ENCODE peak calls at places on chromosome 18, in seven cellular contexts. B, N, W, P, O, V and T are unnamed samples. For H3K4me1, the result is how much of the 10 kb centered on the place peaks cover.

GRCh38 chr18:44098551-44099098 is 582.1 kb upstream of the SETBP1 start:
- DNase-seq in O (peak), N (no peak), W (peak), V (no peak), P (no peak), B (no peak), T (no peak)

GRCh38 chr18:8841781-8842485 is 136.6 kb downstream of the MTCL1 start:
- DNase-seq in O (peak), N (no peak), P (no peak), V (no peak), B (no peak), W (peak), T (no peak)

GRCh38 chr18:60372598-60372997 is at the start of gene MC4R:
- DNase-seq in P (no peak), V (no peak), W (peak), B (no peak), N (peak), O (peak), T (no peak)

GRCh38 chr18:24212939-24213338 is 74.1 kb downstream of the CABYR start:
- DNase-seq in N (no peak), P (no peak), O (peak), V (no peak), B (no peak), W (peak), T (no peak)

GRCh38 chr18:31658670-31659573 is 25.5 kb downstream of the B4GALT6 start:
- DNase-seq in P (no peak), V (no peak), N (no peak), W (no peak), O (no peak), B (no peak), T (no peak)

GRCh38 chr18:12599543-12599942 is 58.4 kb downstream of the SPIRE1 start:
- DNase-seq in N (no peak), B (no peak), V (no peak), O (peak), P (no peak), W (no peak), T (no peak)

GRCh38 chr18:21123290-21123926 is 11.8 kb upstream of the ROCK1 start:
- DNase-seq in N (no peak), B (no peak), V (no peak), W (no peak), O (no peak), P (no peak), T (no peak)

GRCh38 chr18:62717059-62717849 is 1.9 kb downstream of the PHLPP1 start:
- DNase-seq in N (no peak), B (no peak), O (peak), W (peak), P (no peak), V (peak), T (no peak)

GRCh38 chr18:40313030-40313642 is 1641.9 kb upstream of the PIK3C3 start:
- DNase-seq in V (no peak), P (no peak), O (no peak), N (no peak), W (no peak), B (no peak), T (no peak)

GRCh38 chr18:51569153-51569552 is 371.7 kb upstream of the MEX3C start:
- DNase-seq in P (no peak), W (no peak), O (no peak), B (no peak), N (no peak), V (no peak), T (no peak)

GRCh38 chr18:984004-984403 is 79.3 kb downstream of the ADCYAP1 start:
- DNase-seq in N (no peak), O (no peak), V (no peak), W (no peak), P (no peak), B (no peak), T (no peak)

GRCh38 chr18:25230658-25231326 is 121.2 kb downstream of the ZNF521 start:
- DNase-seq in V (peak), P (peak), O (peak), B (no peak), W (peak), N (peak), T (no peak)

GRCh38 chr18:55582325-55582724 is 5.7 kb downstream of the TCF4 start:
- DNase-seq in P (no peak), V (no peak), N (no peak), B (no peak), O (no peak), W (no peak), T (no peak)

GRCh38 chr18:7846315-7846714 is 279.2 kb downstream of the PTPRM start:
- DNase-seq in V (no peak), W (no peak), B (no peak), O (no peak), P (no peak), N (no peak), T (no peak)

GRCh38 chr18:5895300-5895885 is at the start of gene TMEM200C:
- DNase-seq in N (no peak), V (peak), W (peak), B (peak), O (peak), P (no peak), T (peak)

GRCh38 chr18:10822457-10822856 is 296.6 kb downstream of the NAPG start:
- DNase-seq in V (no peak), W (no peak), O (no peak), N (no peak), B (no peak), P (no peak), T (no peak)

DNA sequence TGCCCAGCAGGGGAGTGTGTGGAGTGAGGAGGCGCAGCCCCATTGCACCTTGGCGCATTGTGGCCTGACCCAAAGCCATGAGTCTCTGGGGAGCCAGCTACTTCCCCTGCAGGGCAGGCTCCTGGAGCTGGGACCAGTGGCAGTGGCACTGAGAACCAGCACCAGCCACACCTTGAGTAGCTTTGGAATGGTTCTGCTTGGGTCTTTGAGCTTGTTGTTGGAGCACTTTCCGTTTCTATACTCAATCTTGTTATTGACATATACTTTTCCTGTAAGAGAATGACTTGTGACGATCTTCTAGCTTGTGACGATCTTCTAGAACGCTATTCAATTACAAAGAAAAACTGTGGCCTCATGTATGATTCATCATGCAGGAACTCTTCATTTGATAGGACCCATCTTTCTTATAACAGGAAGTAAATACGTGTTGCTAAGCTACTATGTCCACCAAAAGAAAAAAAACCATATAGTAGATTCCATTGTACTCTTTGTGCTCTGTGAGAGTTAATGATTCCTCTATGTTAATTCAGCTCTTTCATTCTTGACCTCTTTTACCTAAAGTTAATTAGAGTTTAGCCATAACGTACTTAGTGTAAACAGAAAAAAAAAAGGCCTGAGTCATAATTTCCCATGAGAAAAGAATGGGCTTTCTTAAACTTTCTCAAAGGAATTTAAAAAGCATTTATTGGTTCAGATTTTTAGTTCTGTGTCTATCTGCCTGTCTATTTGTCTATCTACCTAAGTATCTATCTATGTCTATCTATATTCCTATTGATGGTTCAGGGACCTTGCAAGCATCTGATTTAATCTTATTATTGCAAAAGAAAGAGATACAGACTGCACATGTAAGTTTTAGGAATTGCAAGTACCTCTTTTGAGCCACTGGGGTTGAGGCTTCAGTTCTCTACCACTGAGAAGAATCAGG is 113.2 kb downstream of the GATA6 start:
- DNase-seq in N (no peak), O (peak), B (no peak), W (peak), V (no peak), P (no peak), T (no peak)
- H3K4me1 ChIP-seq in N (under half), O (under half), B (under half), W (under half), V (under half), P (under half), T (under half)

DNA sequence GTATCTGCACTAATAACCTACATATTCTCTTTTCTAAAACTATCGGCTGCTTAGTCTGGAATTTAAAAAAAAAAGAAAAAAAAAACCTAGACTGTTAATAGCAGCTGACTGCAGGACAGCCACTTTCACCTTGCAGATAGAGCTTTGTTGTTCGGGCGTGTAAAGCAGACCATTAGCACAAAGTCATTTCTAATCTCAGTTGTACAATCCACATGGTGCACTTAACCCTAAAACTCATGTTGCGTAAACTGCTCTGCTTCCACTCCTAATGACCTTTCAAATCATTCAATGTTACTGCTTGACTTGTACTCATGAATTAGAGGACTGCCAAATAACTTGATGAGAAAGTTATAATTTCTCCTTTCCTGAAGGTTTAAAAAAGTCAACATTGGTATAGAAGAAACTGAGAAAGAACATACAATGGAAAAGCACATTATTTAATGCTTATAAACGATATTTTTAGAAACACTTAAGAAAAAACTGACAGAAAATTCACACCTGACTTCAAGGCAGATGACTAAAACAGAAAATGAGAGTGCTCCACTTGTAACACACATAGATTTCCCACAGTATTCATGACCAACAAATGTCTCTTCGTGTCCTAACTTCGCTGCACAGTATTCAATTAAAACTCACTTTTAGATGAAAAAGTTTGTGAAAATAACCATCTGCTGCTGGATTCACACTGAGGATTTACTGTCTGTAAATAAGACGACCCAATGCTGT is 2.6 kb downstream of the CDH2 start:
- DNase-seq in W (no peak), V (no peak), P (no peak), B (no peak), O (no peak), N (no peak), T (no peak)
- H3K4me3 ChIP-seq in W (no peak), V (no peak), P (peak), B (no peak), O (peak), N (no peak), T (no peak)

DNA sequence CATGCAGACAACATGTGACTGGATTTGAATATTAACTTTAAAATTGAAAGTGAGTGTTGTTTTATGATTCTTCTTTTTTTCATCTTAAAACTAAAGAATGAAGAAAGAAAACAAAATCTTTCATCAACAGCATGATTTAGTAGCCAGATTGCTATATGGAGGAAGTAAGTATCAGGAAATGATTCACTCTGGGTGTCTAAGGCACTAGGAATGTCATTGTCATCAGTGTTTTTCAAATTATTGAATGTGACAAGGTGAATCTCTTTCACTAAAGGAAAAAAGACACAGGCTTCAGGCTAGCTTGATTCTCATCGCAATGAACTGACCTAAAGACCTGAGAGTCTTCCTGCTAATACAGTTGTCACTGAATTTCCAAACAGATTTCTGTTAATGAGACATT is 430.1 kb downstream of the FBXO15 start:
- DNase-seq in O (peak), P (no peak), W (peak), N (no peak), B (no peak), V (no peak), T (no peak)
- H3K4me1 ChIP-seq in O (under half), P (under half), W (under half), N (under half), B (under half), V (under half), T (under half)

GRCh38 chr18:79856119-79857080 is 58.7 kb downstream of the KCNG2 start:
- DNase-seq in P (peak), N (peak), B (peak), O (peak), W (peak), V (peak), T (peak)
- H3K4me3 ChIP-seq in P (no peak), N (no peak), B (no peak), O (no peak), W (no peak), V (no peak), T (peak)

DNA sequence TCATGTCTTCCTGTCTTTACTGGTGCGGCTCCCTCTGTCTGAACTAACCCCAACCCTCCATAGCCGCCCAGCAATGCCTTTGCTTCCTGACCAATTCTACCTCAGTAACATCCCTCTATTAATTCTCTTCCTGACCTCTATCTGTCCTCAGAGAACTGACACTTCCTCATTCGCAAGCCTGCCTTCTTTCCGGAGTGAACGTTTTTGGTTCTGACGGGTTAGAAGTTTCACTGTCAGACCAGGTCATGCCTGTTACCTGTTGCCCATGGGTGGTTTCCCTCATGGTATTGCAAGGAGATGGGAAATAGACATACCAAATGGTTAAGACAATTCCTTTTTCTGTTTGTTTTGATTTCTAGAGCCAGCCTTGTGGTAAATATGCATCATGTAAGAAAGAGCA is 453.4 kb upstream of the SLC14A2 start:
- DNase-seq in N (no peak), V (no peak), W (no peak), O (no peak), B (no peak), P (no peak), T (no peak)
- H3K4me1 ChIP-seq in N (under half), V (under half), W (under half), O (under half), B (under half), P (under half), T (under half)

GRCh38 chr18:48715651-48716354 is 177.0 kb downstream of the CTIF start:
- DNase-seq in V (peak), O (peak), W (no peak), P (peak), B (no peak), N (no peak), T (peak)
- H3K4me3 ChIP-seq in V (no peak), O (no peak), W (no peak), P (no peak), B (no peak), N (no peak), T (no peak)

DNA sequence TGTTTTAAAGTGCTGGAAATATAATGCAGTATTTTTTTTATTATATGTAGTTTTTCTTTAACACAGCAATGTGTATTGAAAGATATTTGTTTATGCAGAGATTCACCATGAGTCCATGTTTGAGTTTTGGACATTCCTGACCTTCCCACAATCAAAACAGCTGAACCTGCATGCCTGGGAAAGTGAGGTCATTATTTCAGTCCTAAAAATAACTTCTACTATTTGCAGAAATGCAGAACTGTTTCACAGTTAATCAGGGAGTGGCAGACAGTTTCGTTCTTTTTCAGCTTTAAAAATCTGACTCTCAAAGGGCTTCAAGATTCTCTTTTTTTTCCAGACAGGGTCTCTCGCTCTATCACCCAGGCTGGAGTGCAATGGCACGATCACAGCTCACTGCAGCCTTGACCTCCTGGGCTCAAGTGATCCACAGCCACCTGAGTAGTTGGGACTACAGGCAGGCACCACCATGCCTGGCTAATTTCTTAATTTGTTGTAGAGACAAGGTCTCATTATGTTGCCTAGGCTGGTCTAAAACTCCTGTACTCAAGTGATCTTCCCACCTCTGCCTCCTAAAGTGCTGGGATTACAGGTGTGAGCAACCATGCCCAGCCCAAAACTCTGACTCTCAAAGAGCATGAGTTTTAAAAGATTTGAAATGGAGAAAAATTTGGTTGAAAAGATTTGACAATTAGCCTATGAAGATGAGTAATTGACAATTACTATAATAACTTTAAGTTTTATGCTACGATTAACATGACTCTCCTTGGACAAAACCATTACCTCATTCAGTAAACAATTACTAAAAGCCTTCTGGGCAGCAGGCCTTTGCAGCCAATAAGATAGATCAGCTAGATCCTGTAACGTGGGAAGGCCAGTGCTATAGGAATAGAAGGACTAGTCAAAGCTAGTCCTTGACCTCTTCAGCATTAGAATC is 5.0 kb upstream of the MYL12B start:
- DNase-seq in W (peak), B (no peak), O (peak), P (no peak), N (no peak), V (peak), T (no peak)
- H3K4me1 ChIP-seq in W (under half), B (under half), O (half or more), P (under half), N (under half), V (half or more), T (under half)

GRCh38 chr18:48832961-48833700 is 117.6 kb downstream of the SMAD7 start:
- DNase-seq in P (peak), O (peak), B (peak), N (peak), V (peak), W (peak), T (peak)
- H3K4me3 ChIP-seq in P (peak), O (peak), B (no peak), N (no peak), V (no peak), W (no peak), T (peak)

GRCh38 chr18:48946329-48946835 is 4.4 kb downstream of the SMAD7 start:
- DNase-seq in V (peak), O (peak), N (no peak), B (no peak), P (no peak), W (peak), T (peak)
- H3K4me1 ChIP-seq in V (half or more), O (half or more), N (under half), B (half or more), P (under half), W (under half), T (half or more)